ENCODE peak calls at places on chromosomes 4 and X, in six cellular contexts. Z, O, T, G, B and C are unnamed samples.

GRCh38 chrX:10620121-10620699 is at the start of gene MID1:
- DNase-seq in T (peak; percentile 80), B (peak; percentile 84), Z (peak; percentile 90), O (peak; percentile 71), G (peak; percentile 82), C (peak; percentile 34)

GRCh38 chr4:169070071-169070894 is 60.2 kb upstream of the CBR4 start:
- DNase-seq in Z (peak; percentile 97), G (peak; percentile 85), O (peak; percentile 23), B (peak; percentile 44), T (peak; percentile 70), C (peak; percentile 99)

GRCh38 chr4:142850478-142850877 is 4.4 kb upstream of the INPP4B start:
- DNase-seq in B (no peak), G (no peak), T (no peak), Z (peak; percentile 65), O (no peak), C (no peak)

GRCh38 chr4:75398501-75398900 is 115.7 kb downstream of the RCHY1 start:
- DNase-seq in T (no peak), B (no peak), G (no peak), Z (no peak), O (no peak), C (no peak)

GRCh38 chr4:106502106-106502699 is 133.6 kb upstream of the GIMD1 start:
- DNase-seq in O (peak; percentile 56), B (peak; percentile 61), G (peak; percentile 68), Z (peak; percentile 90), T (peak; percentile 55), C (peak; percentile 31)

GRCh38 chr4:105619193-105619931 is 66.9 kb downstream of the ARHGEF38 start:
- DNase-seq in T (no peak), G (no peak), Z (no peak), B (no peak), O (no peak), C (no peak)

GRCh38 chrX:16870861-16871584 is 861 bp upstream of the RBBP7 start:
- DNase-seq in B (peak; percentile 20), G (peak; percentile 73), Z (peak; percentile 59), O (peak; percentile 5), T (no peak), C (peak; percentile 17)

GRCh38 chrX:72060196-72060974 is 71.3 kb downstream of the RTL5 start:
- DNase-seq in Z (peak; percentile 79), T (peak; percentile 5), O (peak; percentile 60), B (no peak), G (peak; percentile 59), C (no peak)

GRCh38 chr4:184541918-184542317 is 67.6 kb upstream of the IRF2 start:
- DNase-seq in G (no peak), Z (no peak), T (no peak), B (no peak), O (no peak), C (no peak)

GRCh38 chr4:174152717-174153466 is 130.6 kb downstream of the FBXO8 start:
- DNase-seq in Z (peak; percentile 33), T (no peak), O (peak; percentile 15), B (peak; percentile 28), G (peak; percentile 47), C (no peak)

GRCh38 chr4:38310446-38311043 is 350.3 kb downstream of the PTTG2 start:
- DNase-seq in O (no peak), T (no peak), G (no peak), Z (peak; percentile 59), B (no peak), C (no peak)

GRCh38 chrX:107736781-107737531 is 38.6 kb downstream of the TSC22D3 start:
- DNase-seq in G (peak; percentile 88), O (no peak), B (peak; percentile 8), Z (peak; percentile 98), T (no peak), C (no peak)

GRCh38 chrX:69082753-69083150 is 82.5 kb downstream of the PJA1 start:
- DNase-seq in T (no peak), B (no peak), G (no peak), O (no peak), Z (no peak), C (peak; percentile 10)

GRCh38 chrX:78801522-78801921 is 54.0 kb downstream of the LPAR4 start:
- DNase-seq in B (no peak), Z (no peak), G (no peak), O (no peak), T (no peak), C (no peak)

GRCh38 chrX:69664693-69665092 is 48.8 kb downstream of the EDA start:
- DNase-seq in T (no peak), Z (no peak), G (no peak), B (no peak), O (no peak), C (no peak)

GRCh38 chr4:48954314-48954713 is 31.8 kb upstream of the CWH43 start:
- DNase-seq in T (peak; percentile 34), Z (peak; percentile 55), B (peak; percentile 10), O (no peak), G (no peak), C (no peak)

GRCh38 chr4:146211440-146211839 is 2.9 kb upstream of the REELD1 start:
- DNase-seq in O (no peak), G (no peak), T (no peak), B (no peak), Z (no peak), C (no peak)

GRCh38 chr4:142743071-142743825 is 102.9 kb downstream of the INPP4B start:
- DNase-seq in Z (peak; percentile 6), T (peak; percentile 45), O (no peak), G (no peak), B (peak; percentile 26), C (no peak)

GRCh38 chr4:76035799-76036389 is at the start of gene CXCL11:
- DNase-seq in Z (no peak), G (no peak), O (no peak), T (peak; percentile 26), B (no peak), C (no peak)

GRCh38 chrX:41921492-41922124 is 1.7 kb downstream of the CASK start:
- DNase-seq in O (no peak), G (no peak), T (peak; percentile 37), B (peak; percentile 61), Z (peak; percentile 13), C (no peak)

DNA sequence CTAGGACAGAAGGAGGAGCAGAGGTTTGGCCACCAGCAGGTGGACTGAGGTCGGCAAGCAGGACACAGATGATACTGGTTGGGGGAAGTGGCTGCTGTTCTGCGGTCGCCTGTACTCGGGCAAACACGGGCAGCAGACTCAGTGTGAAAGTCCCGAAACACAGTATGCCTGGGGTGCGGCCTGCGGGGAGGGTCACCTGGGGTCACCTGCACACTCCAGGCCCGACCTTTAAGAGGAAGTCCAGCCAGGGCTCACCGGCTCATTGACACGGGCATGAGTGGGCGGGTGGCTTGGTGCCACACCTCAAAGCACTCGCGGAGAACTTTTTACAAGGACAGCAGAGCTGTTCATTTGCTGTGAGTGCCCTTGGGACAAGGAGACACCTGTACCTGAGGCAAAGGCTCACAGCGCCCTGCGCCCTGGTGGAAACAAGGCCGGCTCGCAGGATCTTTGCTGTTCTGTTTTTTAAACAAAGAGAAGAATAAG is 71.5 kb upstream of the MXD4 start:
- DNase-seq in B (no peak), T (no peak), O (no peak), Z (no peak), G (no peak), C (no peak)
- H4K8ac ChIP-seq in B (no peak overlapping the region), T (no peak overlapping the region), O (no peak overlapping the region), Z (no peak overlapping the region), G (no peak overlapping the region), C (no peak overlapping the region)

GRCh38 chr4:87219648-87220093 is 747 bp downstream of the KLHL8 start:
- DNase-seq in O (no peak), T (peak; percentile 33), Z (peak; percentile 37), B (peak; percentile 49), G (peak; percentile 38), C (peak; percentile 65)

GRCh38 chr4:87224036-87224923 is 3.9 kb upstream of the KLHL8 start:
- DNase-seq in B (no peak), Z (no peak), O (no peak), G (no peak), T (no peak), C (no peak)

GRCh38 chr4:87216469-87216868 is 3.9 kb downstream of the KLHL8 start:
- DNase-seq in B (no peak), O (no peak), Z (no peak), G (no peak), T (no peak), C (no peak)

DNA sequence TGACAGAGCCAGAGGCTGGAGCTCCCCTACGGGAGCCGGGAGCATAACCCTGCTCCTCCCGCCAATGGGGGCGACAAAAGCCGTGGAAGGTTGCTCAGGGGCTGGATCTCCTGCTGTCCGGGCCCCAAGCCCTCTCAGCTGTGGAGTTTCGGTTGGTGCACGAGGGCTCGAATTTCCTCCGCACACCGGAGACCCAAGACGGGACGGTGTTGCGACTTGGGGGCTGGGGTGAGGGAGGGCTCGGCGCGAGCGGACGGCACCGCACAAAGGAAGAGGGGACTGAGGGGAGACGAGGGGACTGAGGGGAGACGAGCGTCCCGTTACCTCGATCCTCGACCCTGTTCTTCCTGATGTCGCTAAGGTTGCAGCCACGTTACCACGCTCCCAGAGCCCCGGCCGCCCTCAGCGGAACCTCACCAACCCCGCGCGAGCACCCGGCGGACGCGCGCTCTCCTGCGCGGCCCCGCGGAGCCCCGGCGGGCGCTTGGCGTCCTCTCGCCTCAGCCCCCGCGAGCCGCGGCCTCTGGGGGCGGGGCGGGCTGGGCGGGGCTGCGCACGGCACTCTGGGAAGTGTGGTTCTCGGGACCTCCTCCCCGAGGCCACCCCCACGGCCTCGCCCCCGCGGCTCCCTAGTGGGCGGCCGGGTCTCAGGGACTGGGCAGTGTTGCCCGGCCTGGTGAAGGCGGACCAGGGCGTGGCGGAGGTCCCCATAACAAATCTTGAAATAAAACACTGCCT is at the start of gene KLHL8:
- DNase-seq in T (peak; percentile 73), O (peak; percentile 83), Z (peak; percentile 93), B (peak; percentile 90), G (peak; percentile 89), C (peak; percentile 93)
- H4K8ac ChIP-seq in T (peak within 1 kb of the TSS; percentile 85), O (no peak within 1 kb of the TSS), Z (no peak within 1 kb of the TSS), B (peak within 1 kb of the TSS; percentile 72), G (no peak within 1 kb of the TSS), C (peak within 1 kb of the TSS; percentile 47)

GRCh38 chrX:2583194-2584162 is 82.7 kb upstream of the DHRSX start:
- DNase-seq in B (no peak), G (no peak), T (no peak), Z (no peak), O (no peak), C (no peak)
- H4K8ac ChIP-seq in B (no peak overlapping the region), G (no peak overlapping the region), T (no peak overlapping the region), Z (no peak overlapping the region), O (no peak overlapping the region), C (no peak overlapping the region)

DNA sequence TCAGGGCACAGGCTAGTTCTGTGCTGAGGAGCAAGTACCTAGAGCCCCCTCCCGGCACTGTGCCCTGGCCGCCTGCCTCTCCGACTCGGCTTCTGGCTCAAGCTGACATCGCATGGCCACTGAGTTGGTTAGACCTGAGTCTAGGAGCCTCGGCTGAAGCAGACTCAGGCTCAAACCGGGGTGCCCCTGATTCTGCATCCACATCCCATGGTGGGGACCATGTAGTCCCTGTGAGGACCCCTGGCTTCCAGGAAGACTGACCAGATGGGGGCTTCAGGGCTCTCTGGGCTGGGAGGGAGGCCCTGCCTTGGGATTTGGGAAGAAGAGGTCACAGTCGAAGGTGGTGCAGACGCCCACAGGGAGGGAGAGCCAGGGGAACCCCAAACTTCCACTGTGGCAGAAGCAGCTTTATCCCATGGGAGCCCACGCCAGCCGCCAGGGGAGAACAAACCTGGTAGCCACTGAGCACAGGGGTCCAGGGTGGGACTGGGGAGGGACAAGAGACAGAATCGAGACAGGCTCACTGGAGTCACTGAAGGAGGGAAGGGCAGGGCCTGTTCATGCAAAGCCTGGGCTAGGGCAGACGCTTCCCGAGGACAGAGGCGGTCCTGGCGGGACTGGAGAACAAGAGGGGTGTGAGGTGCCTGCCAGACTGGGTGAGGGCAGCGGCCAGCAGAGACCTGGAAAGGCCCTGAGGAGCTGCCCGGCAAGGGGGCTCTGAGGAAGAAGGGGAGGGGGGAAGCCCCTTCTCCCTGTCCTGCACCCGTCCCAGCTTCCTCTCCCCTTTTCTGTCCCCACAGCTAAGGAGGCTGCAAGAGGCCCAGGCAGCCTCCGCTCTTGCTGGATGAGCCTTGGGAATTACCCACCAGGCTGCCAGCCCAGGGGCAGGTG is 1.1 kb downstream of the PDE6B start:
- DNase-seq in G (peak; percentile 27), B (no peak), Z (no peak), T (no peak), O (no peak), C (no peak)
- H4K8ac ChIP-seq in G (no peak overlapping the region), B (no peak overlapping the region), Z (no peak overlapping the region), T (no peak overlapping the region), O (peak overlapping the region; percentile 54), C (no peak overlapping the region)